ENCODE peak calls at places on chromosomes 13 and 19, in four cellular contexts. L is breast epithelium, U is transverse colon, A is Panc1. Z is an unnamed sample.

GRCh38 chr13:49314344-49314882 is 66.7 kb downstream of the CDADC1 start:
- DNase-seq in L (no peak), A (no peak), U (no peak), Z (no peak)

GRCh38 chr13:66265446-66265845 is 964.7 kb downstream of the PCDH9 start:
- DNase-seq in A (no peak), U (no peak), L (no peak), Z (no peak)

GRCh38 chr19:3945838-3946237 is 13.0 kb downstream of the NMRK2 start:
- DNase-seq in L (no peak), U (no peak), A (no peak), Z (no peak)

GRCh38 chr19:47745010-47745901 is at the start of gene NOP53:
- DNase-seq in U (peak), A (peak), L (peak), Z (peak)

GRCh38 chr13:46140044-46140443 is 35.2 kb upstream of the CPB2 start:
- DNase-seq in A (no peak), U (no peak), L (no peak), Z (no peak)

GRCh38 chr13:78820541-78820940 is 161.6 kb upstream of the OBI1 start:
- DNase-seq in A (no peak), L (no peak), U (no peak), Z (no peak)

GRCh38 chr13:108705031-108705430 is 75.6 kb downstream of the MYO16 start:
- DNase-seq in A (no peak), U (no peak), L (no peak), Z (no peak)

GRCh38 chr19:42480335-42481095 is 37.8 kb upstream of the CXCL17 start:
- DNase-seq in U (no peak), L (no peak), A (no peak), Z (no peak)

GRCh38 chr13:39530996-39531395 is 72.0 kb downstream of the LHFPL6 start:
- DNase-seq in L (no peak), U (no peak), A (no peak), Z (no peak)

GRCh38 chr13:24511019-24511823 is 1.4 kb downstream of the PARP4 start:
- DNase-seq in A (no peak), L (peak), U (peak), Z (no peak)

GRCh38 chr19:2259331-2259730 is 3.1 kb upstream of the JSRP1 start:
- DNase-seq in U (no peak), A (no peak), L (no peak), Z (no peak)

GRCh38 chr19:20482721-20483120 is 82.9 kb downstream of the ZNF737 start:
- DNase-seq in U (no peak), A (no peak), L (no peak), Z (no peak)

GRCh38 chr13:80141114-80141849 is 199.6 kb downstream of the SPRY2 start:
- DNase-seq in L (peak), U (no peak), A (no peak), Z (no peak)

GRCh38 chr19:40416918-40417713 is 3.9 kb upstream of the PRX start:
- DNase-seq in L (peak), A (no peak), U (peak), Z (peak)

GRCh38 chr19:48006762-48007161 is 12.3 kb downstream of the ELSPBP1 start:
- DNase-seq in A (no peak), U (no peak), L (no peak), Z (no peak)

GRCh38 chr13:38386421-38386820 is 36.8 kb downstream of the UFM1 start:
- DNase-seq in L (no peak), U (no peak), A (no peak), Z (no peak)

DNA sequence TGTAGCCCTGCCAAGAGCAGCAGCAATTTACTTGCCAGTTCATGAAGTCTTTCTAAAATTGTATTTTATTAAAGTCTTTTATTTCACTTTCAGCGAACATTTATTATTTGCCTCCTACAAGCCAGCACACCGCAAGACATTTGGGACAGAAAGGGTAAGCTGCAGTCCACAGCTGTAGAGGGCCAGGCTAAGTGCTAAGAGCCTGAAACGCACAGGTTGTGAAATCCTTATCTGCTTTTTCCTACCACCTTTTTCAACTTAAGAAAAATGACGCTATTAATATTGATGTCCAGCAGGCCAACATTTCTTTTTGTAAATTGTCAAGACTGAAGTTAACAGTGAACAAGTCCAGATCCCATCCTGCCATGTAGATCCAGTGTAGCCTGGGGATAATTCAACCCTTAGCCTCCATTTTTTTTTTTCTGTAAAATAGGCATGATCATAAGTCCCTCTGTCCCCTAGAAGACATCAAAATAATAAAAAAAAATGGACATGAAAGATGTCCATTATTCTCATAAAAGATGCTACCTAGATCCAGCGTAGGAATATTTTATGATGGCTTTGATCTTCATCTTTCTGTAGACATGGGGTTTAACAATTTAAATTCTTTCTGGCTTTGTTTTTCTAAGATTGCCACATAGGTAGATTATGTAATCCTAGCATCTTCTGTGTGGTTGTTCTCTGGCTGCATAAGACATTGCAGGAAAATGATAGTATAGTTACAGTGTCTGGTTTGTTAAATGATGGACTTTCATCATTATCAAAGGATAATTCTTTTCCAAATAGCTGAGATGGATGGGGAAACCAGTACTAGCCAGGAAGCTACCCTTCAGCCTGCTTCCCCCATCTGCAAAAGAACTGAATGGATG is 128.4 kb downstream of the SHISA2 start:
- DNase-seq in L (no peak), U (no peak), A (no peak), Z (no peak)
- TF ChIP-seq POLR2AphosphoS5 in L (no peak), U (no peak), A (no peak), Z (no peak)

DNA sequence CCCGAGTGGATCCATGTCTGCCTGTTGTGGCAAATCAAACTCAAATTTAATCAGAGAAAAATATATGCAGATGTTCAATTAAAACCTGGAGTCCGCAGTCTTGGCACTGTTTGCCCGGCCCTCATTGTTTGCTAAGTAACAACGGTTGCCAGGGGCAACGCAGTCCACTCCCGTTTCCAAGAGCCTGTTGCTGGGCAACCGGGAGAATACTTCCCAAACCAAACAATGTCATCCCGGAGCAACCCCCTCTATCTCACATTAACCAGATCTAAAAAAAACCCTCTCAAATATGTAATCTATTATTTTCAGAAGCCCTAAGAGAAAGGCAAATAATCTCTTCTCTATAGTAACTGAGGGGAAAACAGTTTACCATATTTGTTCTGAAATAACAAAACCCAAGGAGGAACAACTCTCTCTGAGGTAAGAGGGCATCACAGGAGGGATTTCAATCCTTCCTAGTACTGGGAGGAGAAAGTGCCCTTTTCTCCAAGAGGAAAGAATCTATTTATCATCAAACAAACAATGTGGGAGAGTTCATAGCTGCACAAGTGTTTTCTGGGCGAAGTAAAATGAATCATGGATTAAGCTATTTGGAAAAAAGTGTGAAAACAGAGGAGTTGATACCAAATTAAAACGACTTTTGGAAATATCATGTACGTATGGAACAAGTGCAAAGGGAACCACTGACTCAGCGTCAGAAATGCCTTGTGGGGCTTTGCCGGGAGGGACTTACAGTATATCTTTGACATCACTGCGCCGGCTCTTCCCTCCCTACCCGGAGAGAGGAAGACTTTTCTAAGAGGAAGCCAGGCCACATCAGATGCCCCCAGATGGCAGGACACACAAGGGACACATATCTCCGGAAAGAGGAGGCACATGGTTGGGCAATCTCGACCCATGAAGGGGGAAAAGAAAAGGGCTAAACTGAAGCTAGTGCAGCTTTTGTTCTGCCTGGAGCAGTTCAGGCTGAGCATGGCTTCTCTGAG is 43.3 kb downstream of the RFX2 start:
- DNase-seq in U (peak), A (no peak), L (peak), Z (no peak)
- TF ChIP-seq POLR2AphosphoS5 in U (no peak), A (no peak), L (peak), Z (no peak)

DNA sequence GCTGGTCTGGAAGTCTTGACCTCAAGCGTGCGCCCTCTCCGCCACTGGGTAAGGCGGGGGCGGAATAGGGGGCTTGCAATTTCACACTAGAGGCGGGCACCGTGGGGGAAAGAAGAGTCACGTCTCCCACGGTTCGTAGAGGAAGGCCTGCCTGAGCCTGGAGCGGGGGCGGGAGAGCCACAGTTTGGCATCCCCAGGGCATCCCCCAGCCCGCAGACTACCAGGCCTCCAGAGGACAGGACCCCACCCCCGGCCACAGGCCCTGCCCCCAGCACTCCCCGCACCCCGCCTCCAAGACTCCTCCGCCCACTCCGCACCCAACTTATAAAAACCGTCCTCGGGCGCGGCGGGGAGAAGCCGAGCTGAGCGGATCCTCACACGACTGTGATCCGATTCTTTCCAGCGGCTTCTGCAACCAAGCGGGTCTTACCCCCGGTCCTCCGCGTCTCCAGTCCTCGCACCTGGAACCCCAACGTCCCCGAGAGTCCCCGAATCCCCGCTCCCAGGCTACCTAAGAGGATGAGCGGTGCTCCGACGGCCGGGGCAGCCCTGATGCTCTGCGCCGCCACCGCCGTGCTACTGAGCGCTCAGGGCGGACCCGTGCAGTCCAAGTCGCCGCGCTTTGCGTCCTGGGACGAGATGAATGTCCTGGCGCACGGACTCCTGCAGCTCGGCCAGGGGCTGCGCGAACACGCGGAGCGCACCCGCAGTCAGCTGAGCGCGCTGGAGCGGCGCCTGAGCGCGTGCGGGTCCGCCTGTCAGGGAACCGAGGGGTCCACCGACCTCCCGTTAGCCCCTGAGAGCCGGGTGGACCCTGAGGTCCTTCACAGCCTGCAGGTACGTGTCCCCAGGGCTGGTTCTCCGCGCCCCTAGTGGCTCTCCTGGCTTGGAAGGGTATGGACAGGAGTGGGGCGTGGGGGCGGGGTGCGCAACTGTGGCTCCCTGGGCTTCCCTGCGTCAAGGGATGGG is at the start of gene ANGPTL4:
- DNase-seq in A (no peak), L (peak), U (peak), Z (peak)
- TF ChIP-seq POLR2AphosphoS5 in A (peak), L (no peak), U (peak), Z (peak)

GRCh38 chr19:53094749-53095575 is 8.3 kb downstream of the ZNF160 start:
- DNase-seq in A (no peak), L (no peak), U (no peak), Z (no peak)
- TF ChIP-seq POLR2AphosphoS5 in A (no peak), L (no peak), U (no peak), Z (no peak)

GRCh38 chr19:16400911-16401675 is 70.7 kb downstream of the EPS15L1 start:
- DNase-seq in U (no peak), A (no peak), L (peak), Z (peak)
- TF ChIP-seq POLR2AphosphoS5 in U (no peak), A (no peak), L (no peak), Z (no peak)

GRCh38 chr19:49892716-49893115 is 4.0 kb downstream of the IL4I1 start:
- DNase-seq in A (no peak), L (no peak), U (no peak), Z (no peak)

GRCh38 chr19:49889687-49890348 is 6.9 kb downstream of the IL4I1 start:
- DNase-seq in U (peak), L (peak), A (no peak), Z (peak)

GRCh38 chr19:49891393-49891792 is 5.3 kb downstream of the IL4I1 start:
- DNase-seq in A (no peak), L (no peak), U (no peak), Z (no peak)

GRCh38 chr19:49889038-49889686 is 7.5 kb downstream of the IL4I1 start:
- DNase-seq in A (no peak), L (no peak), U (no peak), Z (no peak)

DNA sequence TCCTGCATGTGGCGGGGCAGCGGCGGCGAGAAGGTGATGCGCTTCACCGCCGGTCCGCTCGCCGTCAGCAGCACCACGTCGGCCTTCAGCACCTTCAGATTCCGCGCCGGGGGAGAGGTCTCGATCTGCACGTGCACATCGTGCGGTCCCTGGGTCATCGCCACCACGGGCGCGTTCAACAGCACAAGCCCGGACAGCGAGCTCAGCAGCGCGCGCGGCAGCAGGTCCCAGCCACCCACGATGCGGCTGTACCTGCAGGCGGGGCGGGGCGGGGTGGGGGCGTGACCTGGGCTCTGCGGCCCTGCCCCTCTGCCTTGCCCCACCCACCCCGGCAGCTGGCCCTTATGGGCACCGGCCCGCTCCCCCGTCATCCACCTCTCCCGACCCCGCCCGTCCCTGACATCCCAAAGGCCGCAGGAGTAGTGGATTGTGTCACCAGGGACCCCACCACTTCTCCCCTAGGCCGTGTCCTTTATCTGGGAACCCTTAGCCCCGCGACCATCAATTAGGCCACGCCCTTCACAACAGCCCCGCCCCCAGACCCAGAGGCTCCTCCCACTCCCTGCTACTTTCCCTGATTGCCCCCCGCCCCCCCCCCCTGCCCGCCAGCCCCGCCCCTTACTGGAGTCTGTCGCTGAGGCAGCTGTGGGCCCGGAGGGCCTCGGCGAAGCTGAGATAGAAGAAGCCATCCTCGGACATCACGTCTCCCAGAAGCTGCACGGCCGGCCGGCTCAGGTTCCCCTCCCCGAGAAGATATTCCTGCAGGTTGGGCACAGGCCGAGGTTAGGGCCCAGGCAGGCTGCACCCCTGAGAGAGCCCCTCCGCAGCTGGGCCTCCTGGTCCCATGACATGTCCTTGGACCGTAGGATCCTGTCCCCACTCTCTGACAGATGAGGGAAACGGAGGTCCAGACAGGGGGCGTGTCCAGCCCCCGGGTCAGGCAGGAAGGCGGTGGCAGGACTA is 6.1 kb downstream of the IL4I1 start:
- DNase-seq in U (peak), L (no peak), A (no peak), Z (peak)
- TF ChIP-seq POLR2AphosphoS5 in U (no peak), L (no peak), A (no peak), Z (no peak)

GRCh38 chr13:35832551-35832950 is 298.6 kb downstream of the DCLK1 start:
- DNase-seq in L (no peak), A (no peak), U (no peak), Z (no peak)

GRCh38 chr13:35830850-35831450 is 300.2 kb downstream of the DCLK1 start:
- DNase-seq in U (no peak), L (no peak), A (no peak), Z (no peak)

GRCh38 chr13:35833031-35833430 is 298.2 kb downstream of the DCLK1 start:
- DNase-seq in U (no peak), L (no peak), A (no peak), Z (no peak)

GRCh38 chr13:35836476-35836875 is 294.7 kb downstream of the DCLK1 start:
- DNase-seq in L (no peak), U (no peak), A (no peak), Z (no peak)

DNA sequence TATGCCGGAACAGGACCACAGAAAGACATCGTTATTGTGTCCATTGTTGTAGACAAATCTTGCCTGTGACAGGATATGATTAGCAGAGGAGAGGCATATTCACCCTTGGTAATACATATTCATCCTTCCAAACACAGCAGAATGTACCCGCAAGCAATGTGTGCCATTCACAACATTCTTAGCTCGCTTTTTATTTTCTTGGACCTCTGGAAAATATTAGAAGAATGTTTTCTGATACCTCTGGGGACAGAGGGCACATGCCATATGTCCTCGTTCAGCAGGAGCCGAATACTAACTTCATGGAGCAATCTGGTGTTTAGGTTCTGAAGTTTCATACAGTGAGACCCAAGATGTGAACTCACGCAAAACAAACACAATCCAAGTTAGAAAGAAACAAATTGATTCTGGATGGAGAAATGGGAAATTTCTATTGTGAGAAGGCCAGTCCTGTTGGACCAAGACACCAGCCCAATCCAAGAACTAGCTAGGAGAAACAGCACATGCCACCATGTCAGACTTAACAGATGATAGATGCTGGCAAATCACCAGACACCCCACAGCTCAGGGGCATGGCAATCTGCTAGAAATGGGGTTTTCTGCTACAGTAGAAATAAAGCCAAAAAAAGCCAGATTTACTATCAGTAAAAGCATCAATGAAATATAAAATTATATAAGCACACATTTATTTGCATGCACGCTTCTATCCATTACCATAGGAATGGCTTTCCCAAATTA is 297.4 kb downstream of the DCLK1 start:
- DNase-seq in A (no peak), U (no peak), L (no peak), Z (no peak)
- TF ChIP-seq POLR2AphosphoS5 in A (no peak), U (no peak), L (no peak), Z (no peak)

GRCh38 chr19:45889210-45889885 is 3.4 kb upstream of the IRF2BP1 start:
- DNase-seq in A (no peak), L (no peak), U (no peak), Z (no peak)
- TF ChIP-seq POLR2AphosphoS5 in A (no peak), L (no peak), U (no peak), Z (no peak)

Z was measured in upper lobe of left lung.